ENCODE peak calls at places on chromosome 1, in eight cellular contexts. One of them, this sample, is unnamed.

GRCh38 chr1:29805896-29806160 is 569.5 kb downstream of the PTPRU start:
- DNase-seq in AG04449: no peak
- DNase-seq in OCI-LY7: no peak
- DNase-seq in omental fat pad: no peak
- DNase-seq in fibroblast of lung: no peak
- DNase-seq in tibial nerve: no peak
- DNase-seq in dorsolateral prefrontal cortex: no peak
- DNase-seq in ovary: no peak
- DNase-seq in this sample: peak

GRCh38 chr1:217534566-217534965 is 96.3 kb downstream of the GPATCH2 start:
- DNase-seq in dorsolateral prefrontal cortex: no peak
- DNase-seq in OCI-LY7: no peak
- DNase-seq in tibial nerve: no peak
- DNase-seq in fibroblast of lung: peak
- DNase-seq in omental fat pad: no peak
- DNase-seq in AG04449: no peak
- DNase-seq in ovary: no peak
- DNase-seq in this sample: no peak

GRCh38 chr1:99771522-99771921 is 5.1 kb upstream of the FRRS1 start:
- DNase-seq in ovary: no peak
- DNase-seq in OCI-LY7: no peak
- DNase-seq in AG04449: no peak
- DNase-seq in tibial nerve: no peak
- DNase-seq in omental fat pad: no peak
- DNase-seq in fibroblast of lung: no peak
- DNase-seq in dorsolateral prefrontal cortex: no peak
- DNase-seq in this sample: no peak

GRCh38 chr1:11207898-11208611 is 18.9 kb downstream of the ANGPTL7 start:
- DNase-seq in fibroblast of lung: no peak
- DNase-seq in OCI-LY7: no peak
- DNase-seq in AG04449: no peak
- DNase-seq in ovary: peak
- DNase-seq in tibial nerve: peak
- DNase-seq in dorsolateral prefrontal cortex: no peak
- DNase-seq in omental fat pad: no peak
- DNase-seq in this sample: peak

GRCh38 chr1:75373542-75374159 is 237.3 kb downstream of the SLC44A5 start:
- DNase-seq in dorsolateral prefrontal cortex: no peak
- DNase-seq in fibroblast of lung: no peak
- DNase-seq in OCI-LY7: no peak
- DNase-seq in AG04449: no peak
- DNase-seq in omental fat pad: no peak
- DNase-seq in ovary: no peak
- DNase-seq in tibial nerve: no peak
- DNase-seq in this sample: no peak

GRCh38 chr1:63775418-63776127 is 1.8 kb downstream of the ROR1 start:
- DNase-seq in omental fat pad: no peak
- DNase-seq in tibial nerve: no peak
- DNase-seq in dorsolateral prefrontal cortex: no peak
- DNase-seq in OCI-LY7: peak
- DNase-seq in fibroblast of lung: no peak
- DNase-seq in ovary: no peak
- DNase-seq in AG04449: no peak
- DNase-seq in this sample: no peak

GRCh38 chr1:29240400-29240837 is 4.1 kb downstream of the PTPRU start:
- DNase-seq in AG04449: no peak
- DNase-seq in fibroblast of lung: no peak
- DNase-seq in OCI-LY7: no peak
- DNase-seq in omental fat pad: no peak
- DNase-seq in ovary: no peak
- DNase-seq in dorsolateral prefrontal cortex: no peak
- DNase-seq in tibial nerve: no peak
- DNase-seq in this sample: no peak

GRCh38 chr1:154609398-154610380 is 1.7 kb upstream of the ADAR start:
- DNase-seq in AG04449: no peak
- DNase-seq in dorsolateral prefrontal cortex: no peak
- DNase-seq in OCI-LY7: peak
- DNase-seq in ovary: no peak
- DNase-seq in omental fat pad: no peak
- DNase-seq in tibial nerve: no peak
- DNase-seq in fibroblast of lung: peak
- DNase-seq in this sample: no peak

GRCh38 chr1:109579496-109579895 is 31.1 kb downstream of the GNAI3 start:
- DNase-seq in OCI-LY7: no peak
- DNase-seq in omental fat pad: no peak
- DNase-seq in ovary: no peak
- DNase-seq in AG04449: no peak
- DNase-seq in fibroblast of lung: peak
- DNase-seq in tibial nerve: no peak
- DNase-seq in dorsolateral prefrontal cortex: no peak
- DNase-seq in this sample: no peak

GRCh38 chr1:111592389-111593361 is 26.9 kb upstream of the RAP1A start:
- DNase-seq in omental fat pad: peak
- DNase-seq in fibroblast of lung: peak
- DNase-seq in AG04449: no peak
- DNase-seq in ovary: peak
- DNase-seq in dorsolateral prefrontal cortex: peak
- DNase-seq in OCI-LY7: peak
- DNase-seq in tibial nerve: peak
- DNase-seq in this sample: no peak

GRCh38 chr1:27166351-27166802 is 11.5 kb upstream of the SLC9A1 start:
- DNase-seq in omental fat pad: no peak
- DNase-seq in dorsolateral prefrontal cortex: no peak
- DNase-seq in ovary: no peak
- DNase-seq in fibroblast of lung: peak
- DNase-seq in tibial nerve: no peak
- DNase-seq in OCI-LY7: no peak
- DNase-seq in AG04449: no peak
- DNase-seq in this sample: no peak

GRCh38 chr1:92326681-92327080 is 27.8 kb downstream of the RPAP2 start:
- DNase-seq in ovary: no peak
- DNase-seq in AG04449: no peak
- DNase-seq in fibroblast of lung: no peak
- DNase-seq in tibial nerve: no peak
- DNase-seq in OCI-LY7: no peak
- DNase-seq in omental fat pad: no peak
- DNase-seq in dorsolateral prefrontal cortex: no peak
- DNase-seq in this sample: no peak

GRCh38 chr1:108512239-108513071 is 47.4 kb upstream of the EEIG2 start:
- DNase-seq in AG04449: no peak
- DNase-seq in dorsolateral prefrontal cortex: no peak
- DNase-seq in ovary: no peak
- DNase-seq in omental fat pad: no peak
- DNase-seq in OCI-LY7: peak
- DNase-seq in tibial nerve: peak
- DNase-seq in fibroblast of lung: peak
- DNase-seq in this sample: no peak

GRCh38 chr1:243409284-243409683 is 153.4 kb downstream of the SDCCAG8 start:
- DNase-seq in OCI-LY7: no peak
- DNase-seq in dorsolateral prefrontal cortex: no peak
- DNase-seq in AG04449: no peak
- DNase-seq in ovary: no peak
- DNase-seq in fibroblast of lung: no peak
- DNase-seq in tibial nerve: no peak
- DNase-seq in omental fat pad: no peak
- DNase-seq in this sample: no peak

GRCh38 chr1:22763479-22764200 is 53.0 kb downstream of the EPHB2 start:
- DNase-seq in AG04449: no peak
- DNase-seq in fibroblast of lung: no peak
- DNase-seq in OCI-LY7: no peak
- DNase-seq in tibial nerve: no peak
- DNase-seq in ovary: no peak
- DNase-seq in omental fat pad: no peak
- DNase-seq in dorsolateral prefrontal cortex: no peak
- DNase-seq in this sample: no peak

GRCh38 chr1:185483647-185484450 is 166.8 kb upstream of the IVNS1ABP start:
- DNase-seq in tibial nerve: peak
- DNase-seq in dorsolateral prefrontal cortex: no peak
- DNase-seq in OCI-LY7: no peak
- DNase-seq in AG04449: peak
- DNase-seq in fibroblast of lung: peak
- DNase-seq in omental fat pad: no peak
- DNase-seq in ovary: no peak
- DNase-seq in this sample: no peak

GRCh38 chr1:85296980-85297379 is 20.5 kb upstream of the BCL10 start:
- DNase-seq in omental fat pad: no peak
- DNase-seq in dorsolateral prefrontal cortex: no peak
- DNase-seq in ovary: no peak
- DNase-seq in tibial nerve: no peak
- DNase-seq in AG04449: no peak
- DNase-seq in OCI-LY7: no peak
- DNase-seq in fibroblast of lung: peak
- DNase-seq in this sample: no peak

GRCh38 chr1:192654607-192655389 is 18.9 kb downstream of the RGS13 start:
- DNase-seq in OCI-LY7: no peak
- DNase-seq in fibroblast of lung: peak
- DNase-seq in AG04449: no peak
- DNase-seq in ovary: no peak
- DNase-seq in omental fat pad: no peak
- DNase-seq in tibial nerve: no peak
- DNase-seq in dorsolateral prefrontal cortex: no peak
- DNase-seq in this sample: no peak

GRCh38 chr1:9960011-9960410 is 16.7 kb downstream of the NMNAT1 start:
- DNase-seq in dorsolateral prefrontal cortex: no peak
- DNase-seq in fibroblast of lung: no peak
- DNase-seq in OCI-LY7: no peak
- DNase-seq in ovary: no peak
- DNase-seq in omental fat pad: no peak
- DNase-seq in tibial nerve: no peak
- DNase-seq in AG04449: no peak
- DNase-seq in this sample: no peak

GRCh38 chr1:93576346-93576745 is 105.3 kb downstream of the BCAR3 start:
- DNase-seq in OCI-LY7: no peak
- DNase-seq in omental fat pad: no peak
- DNase-seq in ovary: no peak
- DNase-seq in AG04449: no peak
- DNase-seq in tibial nerve: no peak
- DNase-seq in dorsolateral prefrontal cortex: peak
- DNase-seq in fibroblast of lung: peak
- DNase-seq in this sample: no peak

GRCh38 chr1:238063454-238063853 is 172.7 kb upstream of the ZP4 start:
- DNase-seq in AG04449: no peak
- DNase-seq in OCI-LY7: no peak
- DNase-seq in tibial nerve: no peak
- DNase-seq in fibroblast of lung: peak
- DNase-seq in omental fat pad: no peak
- DNase-seq in dorsolateral prefrontal cortex: no peak
- DNase-seq in ovary: no peak
- DNase-seq in this sample: no peak

GRCh38 chr1:228285661-228286504 is 78.0 kb downstream of the OBSCN start:
- DNase-seq in omental fat pad: no peak
- DNase-seq in dorsolateral prefrontal cortex: no peak
- DNase-seq in ovary: no peak
- DNase-seq in fibroblast of lung: no peak
- DNase-seq in OCI-LY7: no peak
- DNase-seq in tibial nerve: no peak
- DNase-seq in AG04449: no peak
- DNase-seq in this sample: no peak

GRCh38 chr1:206909167-206909882 is 12.1 kb downstream of the IL24 start:
- DNase-seq in dorsolateral prefrontal cortex: no peak
- DNase-seq in OCI-LY7: no peak
- DNase-seq in fibroblast of lung: no peak
- DNase-seq in omental fat pad: peak
- DNase-seq in ovary: no peak
- DNase-seq in AG04449: no peak
- DNase-seq in tibial nerve: peak
- DNase-seq in this sample: no peak
- TF ChIP-seq CTCF in dorsolateral prefrontal cortex: no peak
- TF ChIP-seq CTCF in OCI-LY7: no peak
- TF ChIP-seq CTCF in fibroblast of lung: no peak
- TF ChIP-seq CTCF in omental fat pad: no peak
- TF ChIP-seq CTCF in ovary: no peak
- TF ChIP-seq CTCF in AG04449: no peak
- TF ChIP-seq CTCF in tibial nerve: no peak
- TF ChIP-seq CTCF in this sample: no peak

GRCh38 chr1:88075813-88076212 is 608.3 kb upstream of the PKN2 start:
- DNase-seq in tibial nerve: no peak
- DNase-seq in dorsolateral prefrontal cortex: no peak
- DNase-seq in AG04449: no peak
- DNase-seq in ovary: no peak
- DNase-seq in omental fat pad: no peak
- DNase-seq in fibroblast of lung: no peak
- DNase-seq in OCI-LY7: no peak
- DNase-seq in this sample: no peak

GRCh38 chr1:88074661-88075060 is 609.4 kb upstream of the PKN2 start:
- DNase-seq in fibroblast of lung: no peak
- DNase-seq in AG04449: no peak
- DNase-seq in ovary: no peak
- DNase-seq in dorsolateral prefrontal cortex: no peak
- DNase-seq in omental fat pad: no peak
- DNase-seq in tibial nerve: no peak
- DNase-seq in OCI-LY7: no peak
- DNase-seq in this sample: no peak

GRCh38 chr1:88080875-88081274 is 603.2 kb upstream of the PKN2 start:
- DNase-seq in fibroblast of lung: no peak
- DNase-seq in omental fat pad: no peak
- DNase-seq in OCI-LY7: no peak
- DNase-seq in tibial nerve: no peak
- DNase-seq in dorsolateral prefrontal cortex: no peak
- DNase-seq in ovary: no peak
- DNase-seq in AG04449: no peak
- DNase-seq in this sample: no peak

GRCh38 chr1:88079036-88079435 is 605.0 kb upstream of the PKN2 start:
- DNase-seq in tibial nerve: no peak
- DNase-seq in ovary: no peak
- DNase-seq in fibroblast of lung: peak
- DNase-seq in omental fat pad: no peak
- DNase-seq in OCI-LY7: no peak
- DNase-seq in dorsolateral prefrontal cortex: no peak
- DNase-seq in AG04449: no peak
- DNase-seq in this sample: no peak
- TF ChIP-seq CTCF in tibial nerve: no peak
- TF ChIP-seq CTCF in ovary: no peak
- TF ChIP-seq CTCF in fibroblast of lung: peak
- TF ChIP-seq CTCF in omental fat pad: no peak
- TF ChIP-seq CTCF in OCI-LY7: peak
- TF ChIP-seq CTCF in dorsolateral prefrontal cortex: no peak
- TF ChIP-seq CTCF in AG04449: peak
- TF ChIP-seq CTCF in this sample: peak

GRCh38 chr1:103547840-103548239 is 22.3 kb downstream of the RNPC3 start:
- DNase-seq in omental fat pad: no peak
- DNase-seq in ovary: no peak
- DNase-seq in tibial nerve: no peak
- DNase-seq in OCI-LY7: no peak
- DNase-seq in dorsolateral prefrontal cortex: no peak
- DNase-seq in fibroblast of lung: no peak
- DNase-seq in AG04449: no peak
- DNase-seq in this sample: no peak
- TF ChIP-seq CTCF in omental fat pad: no peak
- TF ChIP-seq CTCF in ovary: no peak
- TF ChIP-seq CTCF in tibial nerve: no peak
- TF ChIP-seq CTCF in OCI-LY7: no peak
- TF ChIP-seq CTCF in dorsolateral prefrontal cortex: no peak
- TF ChIP-seq CTCF in fibroblast of lung: no peak
- TF ChIP-seq CTCF in AG04449: no peak
- TF ChIP-seq CTCF in this sample: no peak

DNA sequence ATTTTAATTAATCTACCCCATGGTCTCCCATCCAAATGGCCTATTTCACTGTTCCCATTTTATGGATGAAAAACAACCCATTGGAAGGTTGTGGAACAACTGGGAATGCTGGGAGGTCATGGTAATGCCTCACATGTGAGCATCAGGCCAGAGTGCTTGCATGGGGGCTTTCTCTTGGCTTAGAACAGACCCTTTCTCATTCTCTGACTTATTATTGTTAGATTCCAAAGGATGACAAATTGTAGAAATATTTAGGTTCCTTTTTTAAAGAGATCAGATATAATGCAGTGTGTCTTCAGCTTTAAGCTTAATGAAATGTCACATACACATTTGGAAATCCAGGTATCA is 622.3 kb upstream of the PKN2 start:
- DNase-seq in OCI-LY7: no peak
- DNase-seq in dorsolateral prefrontal cortex: no peak
- DNase-seq in fibroblast of lung: peak
- DNase-seq in AG04449: no peak
- DNase-seq in ovary: no peak
- DNase-seq in tibial nerve: no peak
- DNase-seq in omental fat pad: no peak
- DNase-seq in this sample: no peak
- TF ChIP-seq CTCF in OCI-LY7: no peak
- TF ChIP-seq CTCF in dorsolateral prefrontal cortex: no peak
- TF ChIP-seq CTCF in fibroblast of lung: no peak
- TF ChIP-seq CTCF in AG04449: no peak
- TF ChIP-seq CTCF in ovary: no peak
- TF ChIP-seq CTCF in tibial nerve: no peak
- TF ChIP-seq CTCF in omental fat pad: no peak
- TF ChIP-seq CTCF in this sample: no peak

This sample was measured in osteocyte.